ENCODE peak calls at places on chromosomes 6 and 20, in nine cellular contexts. M is H7, V is nucleus accumbens, X is kidney, Z is osteocyte, U is T follicular helper cell, K is AG10803, H is AG04450, P is NCI-H1417. W is an unnamed sample.

GRCh38 chr6:2876210-2877056 is 26.7 kb downstream of the SERPINB9 start:
- DNase-seq in M (peak; percentile 74), V (no peak), X (peak; percentile 93), Z (no peak), U (no peak), K (peak; percentile 87), H (peak; percentile 45), P (peak; percentile 18), W (peak; percentile 70)

GRCh38 chr20:44959082-44959895 is 908 bp downstream of the TOMM34 start:
- DNase-seq in M (peak; percentile 44), V (no peak), X (no peak), Z (no peak), U (peak; percentile 33), K (peak; percentile 58), H (no peak), P (peak; percentile 44), W (peak; percentile 33)

GRCh38 chr6:150857062-150857905 is 8.2 kb upstream of the MTHFD1L start:
- DNase-seq in M (no peak), V (no peak), X (no peak), Z (no peak), U (no peak), K (peak; percentile 99), H (peak; percentile 99), P (no peak), W (no peak)

GRCh38 chr6:9540126-9540525 is 874.7 kb downstream of the TFAP2A start:
- DNase-seq in M (no peak), V (no peak), X (no peak), Z (no peak), U (no peak), K (peak; percentile 27), H (no peak), P (no peak), W (no peak)

GRCh38 chr20:41232971-41233926 is 84.3 kb downstream of the ZHX3 start:
- DNase-seq in M (no peak), V (no peak), X (no peak), Z (no peak), U (no peak), K (peak; percentile 97), H (peak; percentile 86), P (no peak), W (no peak)

GRCh38 chr6:46331461-46331860 is 159.8 kb downstream of the RCAN2 start:
- DNase-seq in M (no peak), V (no peak), X (no peak), Z (no peak), U (no peak), K (no peak), H (no peak), P (no peak), W (no peak)

GRCh38 chr6:79170915-79171314 is 63.6 kb downstream of the HMGN3 start:
- DNase-seq in M (no peak), V (no peak), X (no peak), Z (no peak), U (no peak), K (no peak), H (no peak), P (peak; percentile 30), W (no peak)

GRCh38 chr20:36153754-36154695 is 515 bp upstream of the EPB41L1 start:
- DNase-seq in M (peak; percentile 96), V (peak; percentile 28), X (peak; percentile 96), Z (peak; percentile 90), U (no peak), K (peak; percentile 64), H (no peak), P (peak; percentile 82), W (peak; percentile 86)

GRCh38 chr6:55568779-55569439 is 10.1 kb downstream of the HMGCLL1 start:
- DNase-seq in M (no peak), V (no peak), X (no peak), Z (no peak), U (no peak), K (no peak), H (no peak), P (no peak), W (no peak)

GRCh38 chr20:48051810-48052491 is 266.7 kb upstream of the SULF2 start:
- DNase-seq in M (no peak), V (no peak), X (no peak), Z (no peak), U (no peak), K (peak; percentile 72), H (no peak), P (no peak), W (peak; percentile 6)

GRCh38 chr6:111679126-111679525 is 73.4 kb upstream of the TRAF3IP2 start:
- DNase-seq in M (no peak), V (no peak), X (no peak), Z (no peak), U (no peak), K (no peak), H (no peak), P (no peak), W (no peak)

GRCh38 chr20:56760610-56761009 is 131.5 kb downstream of the TFAP2C start:
- DNase-seq in M (no peak), V (no peak), X (no peak), Z (no peak), U (no peak), K (no peak), H (no peak), P (no peak), W (no peak)

W was measured in GM23338.